ENCODE peak calls at places on chromosome 6, in nine cellular contexts. N, B, T, U, S, G, A, O and J are unnamed samples.

GRCh38 chr6:79269877-79270276 is 35.4 kb upstream of the HMGN3 start:
- DNase-seq in U (peak; percentile 49), S (no peak), B (no peak), A (no peak), T (no peak), G (no peak), O (no peak), N (peak; percentile 93), J (no peak)

GRCh38 chr6:168283686-168284025 is 35.9 kb downstream of the DACT2 start:
- DNase-seq in S (no peak), U (no peak), N (no peak), T (no peak), A (no peak), G (no peak), O (no peak), B (no peak), J (no peak)

GRCh38 chr6:169990095-169991030 is 238.9 kb downstream of the ERMARD start:
- DNase-seq in T (no peak), O (no peak), S (no peak), B (no peak), U (no peak), G (no peak), N (no peak), A (no peak), J (peak; percentile 58)

GRCh38 chr6:168302534-168302933 is 17.0 kb downstream of the DACT2 start:
- DNase-seq in B (no peak), G (no peak), A (no peak), T (no peak), N (no peak), S (peak; percentile 28), U (peak; percentile 61), O (no peak), J (no peak)

GRCh38 chr6:33183071-33183683 is 9.1 kb downstream of the COL11A2 start:
- DNase-seq in O (no peak), U (no peak), S (no peak), N (no peak), B (no peak), T (no peak), G (no peak), A (no peak), J (peak; percentile 64)

GRCh38 chr6:14706378-14706929 is 539.4 kb upstream of the JARID2 start:
- DNase-seq in O (peak; percentile 48), S (no peak), G (no peak), U (peak; percentile 30), N (peak; percentile 100), A (no peak), B (no peak), T (peak; percentile 93), J (no peak)

GRCh38 chr6:167304912-167305311 is 13.8 kb downstream of the UNC93A start:
- DNase-seq in T (no peak), G (no peak), A (no peak), U (no peak), N (no peak), S (no peak), B (no peak), O (no peak), J (no peak)

GRCh38 chr6:109093732-109094131 is 914 bp downstream of the SESN1 start:
- DNase-seq in G (no peak), T (no peak), O (no peak), U (no peak), B (no peak), A (no peak), S (peak; percentile 9), N (peak; percentile 62), J (no peak)

GRCh38 chr6:89724981-89725380 is 86.4 kb upstream of the LYRM2 start:
- DNase-seq in N (no peak), B (peak; percentile 50), G (no peak), U (no peak), S (no peak), O (no peak), A (no peak), T (no peak), J (no peak)

GRCh38 chr6:89723046-89723445 is 84.5 kb upstream of the LYRM2 start:
- DNase-seq in A (no peak), B (no peak), T (no peak), G (no peak), N (no peak), U (no peak), O (no peak), S (no peak), J (no peak)

GRCh38 chr6:89729818-89730217 is 89.8 kb downstream of the MDN1 start:
- DNase-seq in U (no peak), O (no peak), B (no peak), S (no peak), N (no peak), A (no peak), T (no peak), G (no peak), J (no peak)

GRCh38 chr6:89731924-89732568 is 87.5 kb downstream of the MDN1 start:
- DNase-seq in U (no peak), T (no peak), G (no peak), N (no peak), O (no peak), A (no peak), S (no peak), B (no peak), J (no peak)

DNA sequence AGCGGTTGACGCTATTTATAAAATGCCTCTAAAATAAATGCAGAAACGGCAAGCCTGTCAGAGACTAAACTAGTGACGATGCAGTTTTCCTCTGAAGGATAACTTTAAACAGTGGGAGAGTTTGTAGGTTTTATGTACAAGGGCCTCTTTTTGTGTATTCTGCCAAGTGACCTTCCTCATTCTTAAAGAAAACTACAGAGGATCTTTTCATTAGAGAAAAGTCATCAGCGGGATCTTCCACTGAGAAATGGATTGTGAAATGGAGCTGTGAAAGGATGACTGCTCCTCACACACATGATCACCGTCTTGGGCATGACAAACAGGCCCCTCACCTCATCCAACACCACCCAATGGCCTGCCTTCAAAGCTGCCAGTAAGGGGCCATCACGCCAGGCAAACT is 89.0 kb upstream of the LYRM2 start:
- DNase-seq in O (no peak), A (no peak), G (no peak), B (no peak), S (no peak), T (no peak), U (no peak), N (no peak), J (no peak)
- TF ChIP-seq EZH2phosphoT487 in O (no peak), A (no peak), G (no peak), B (no peak), S (no peak), T (no peak), U (no peak), N (no peak), J (no peak)

GRCh38 chr6:50824505-50824904 is 5.8 kb downstream of the TFAP2B start:
- DNase-seq in O (no peak), B (peak; percentile 76), T (no peak), G (no peak), U (no peak), N (no peak), A (no peak), S (no peak), J (no peak)

GRCh38 chr6:50825375-50826036 is 6.8 kb downstream of the TFAP2B start:
- DNase-seq in T (no peak), O (no peak), S (no peak), U (no peak), G (no peak), B (no peak), A (no peak), N (no peak), J (no peak)

GRCh38 chr6:50821431-50822077 is 2.9 kb downstream of the TFAP2B start:
- DNase-seq in A (no peak), T (no peak), G (peak; percentile 58), N (no peak), U (no peak), O (no peak), B (no peak), S (peak; percentile 50), J (no peak)

GRCh38 chr6:50822078-50822476 is 3.4 kb downstream of the TFAP2B start:
- DNase-seq in B (no peak), S (no peak), G (no peak), O (no peak), U (no peak), T (peak; percentile 38), A (no peak), N (peak; percentile 16), J (no peak)

DNA sequence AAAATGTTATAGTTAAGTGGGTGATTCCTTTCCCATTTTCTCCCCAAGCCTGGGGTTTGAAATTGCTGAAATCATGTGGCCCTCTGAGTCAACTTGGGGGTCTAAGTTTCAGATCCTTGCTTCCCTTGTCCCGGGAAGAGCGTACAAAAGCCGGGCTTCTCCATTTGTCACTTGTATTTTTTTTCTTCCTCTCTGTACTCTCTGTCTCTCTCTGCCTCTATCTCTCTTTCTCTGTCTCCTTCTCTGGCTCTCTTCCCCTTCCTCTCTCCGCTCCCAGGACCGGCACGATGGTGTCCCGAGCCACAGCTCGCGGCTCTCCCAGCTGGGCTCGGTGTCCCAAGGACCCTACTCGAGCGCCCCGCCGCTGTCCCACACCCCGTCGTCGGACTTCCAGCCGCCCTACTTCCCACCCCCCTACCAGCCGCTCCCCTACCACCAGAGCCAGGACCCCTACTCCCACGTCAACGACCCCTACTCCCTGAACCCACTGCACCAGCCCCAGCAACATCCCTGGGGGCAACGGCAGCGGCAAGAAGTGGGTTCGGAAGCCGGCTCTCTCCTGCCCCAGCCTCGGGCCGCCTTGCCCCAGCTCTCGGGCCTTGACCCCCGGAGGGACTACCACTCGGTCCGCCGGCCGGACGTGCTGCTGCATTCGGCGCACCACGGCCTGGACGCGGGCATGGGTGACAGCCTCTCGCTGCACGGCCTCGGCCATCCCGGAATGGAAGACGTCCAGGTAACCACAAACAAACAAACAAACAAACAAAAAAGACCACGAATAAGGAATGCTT is 4.7 kb downstream of the TFAP2B start:
- DNase-seq in G (no peak), S (no peak), A (no peak), N (no peak), O (no peak), T (no peak), B (no peak), U (no peak), J (no peak)
- H3K4me3 ChIP-seq in G (peak overlapping the region; percentile 47), S (no peak overlapping the region), A (no peak overlapping the region), N (no peak overlapping the region), O (no peak overlapping the region), T (no peak overlapping the region), B (peak overlapping the region; percentile 46), U (no peak overlapping the region), J (no peak overlapping the region)

GRCh38 chr6:30601815-30602641 is 15.0 kb downstream of the PPP1R10 start:
- DNase-seq in G (peak; percentile 33), B (no peak), U (no peak), T (no peak), A (no peak), O (no peak), N (no peak), S (no peak), J (no peak)

GRCh38 chr6:30600576-30600975 is 16.5 kb downstream of the PPP1R10 start:
- DNase-seq in G (no peak), U (no peak), B (no peak), N (no peak), T (no peak), A (no peak), O (no peak), S (no peak), J (no peak)

GRCh38 chr6:30598912-30599624 is 18.0 kb downstream of the PPP1R10 start:
- DNase-seq in S (no peak), U (no peak), N (no peak), O (no peak), G (no peak), B (no peak), T (no peak), A (no peak), J (no peak)

GRCh38 chr6:30599625-30600324 is 17.3 kb downstream of the PPP1R10 start:
- DNase-seq in B (no peak), S (no peak), G (no peak), T (no peak), N (no peak), A (no peak), U (no peak), O (no peak), J (no peak)

GRCh38 chr6:30601436-30601814 is 15.6 kb downstream of the PPP1R10 start:
- DNase-seq in N (no peak), G (no peak), A (no peak), O (no peak), U (no peak), S (no peak), B (no peak), T (no peak), J (no peak)
- H4K20me1 ChIP-seq in N (no peaks in the 10 kb centered on the region), G (no peaks in the 10 kb centered on the region), A (peaks cover 14% of the 10 kb centered on the region), O (peaks cover under 1% of the 10 kb centered on the region), U (peaks cover 22% of the 10 kb centered on the region), S (peaks cover 29% of the 10 kb centered on the region), B (peaks cover 24% of the 10 kb centered on the region), T (no peaks in the 10 kb centered on the region), J (peaks cover under 1% of the 10 kb centered on the region)

DNA sequence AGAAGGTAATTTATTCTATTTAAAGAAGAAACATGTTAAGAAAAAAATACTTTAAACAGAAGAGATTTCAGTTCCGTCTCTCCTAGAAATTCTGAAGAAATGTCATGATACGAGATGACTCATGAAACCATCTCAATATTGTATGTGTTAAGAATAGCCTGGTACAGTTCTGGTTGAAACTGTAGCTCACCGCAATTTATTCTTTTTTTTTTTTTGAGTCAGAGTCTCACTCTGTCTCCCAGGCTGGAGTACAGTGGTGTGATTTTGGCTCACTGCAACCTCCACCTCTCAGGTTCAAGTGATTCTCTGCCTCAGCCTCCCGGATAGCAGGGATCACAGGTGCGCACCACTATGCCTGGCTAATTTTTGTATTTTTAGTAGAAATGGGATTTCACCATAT is 103.3 kb downstream of the ARHGAP18 start:
- DNase-seq in G (no peak), T (no peak), N (peak; percentile 25), U (no peak), O (no peak), B (no peak), A (peak; percentile 82), S (no peak), J (no peak)
- TF ChIP-seq EZH2phosphoT487 in G (no peak), T (no peak), N (no peak), U (no peak), O (no peak), B (no peak), A (no peak), S (no peak), J (no peak)